ENCODE peak calls at places on chromosome 2, in nine cellular contexts. One of them, this sample, is unnamed.

GRCh38 chr2:69221960-69222751 is 164.9 kb downstream of the GFPT1 start:
- DNase-seq in prostate gland: no peak
- DNase-seq in heart right ventricle: no peak
- DNase-seq in HepG2: no peak
- DNase-seq in uterus: no peak
- DNase-seq in tibial artery: no peak
- DNase-seq in breast epithelium: no peak
- DNase-seq in WERI-Rb-1: no peak
- DNase-seq in dorsolateral prefrontal cortex: no peak
- DNase-seq in this sample: no peak

GRCh38 chr2:181904022-181904632 is 12.6 kb downstream of the ITPRID2 start:
- DNase-seq in prostate gland: no peak
- DNase-seq in WERI-Rb-1: no peak
- DNase-seq in breast epithelium: no peak
- DNase-seq in tibial artery: no peak
- DNase-seq in HepG2: peak
- DNase-seq in uterus: no peak
- DNase-seq in heart right ventricle: peak
- DNase-seq in dorsolateral prefrontal cortex: no peak
- DNase-seq in this sample: peak

GRCh38 chr2:191530618-191531017 is 147.3 kb upstream of the NABP1 start:
- DNase-seq in prostate gland: no peak
- DNase-seq in HepG2: no peak
- DNase-seq in tibial artery: no peak
- DNase-seq in WERI-Rb-1: no peak
- DNase-seq in heart right ventricle: no peak
- DNase-seq in dorsolateral prefrontal cortex: no peak
- DNase-seq in breast epithelium: no peak
- DNase-seq in uterus: no peak
- DNase-seq in this sample: no peak

GRCh38 chr2:74328074-74328473 is 15.1 kb downstream of the SLC4A5 start:
- DNase-seq in WERI-Rb-1: peak
- DNase-seq in tibial artery: no peak
- DNase-seq in dorsolateral prefrontal cortex: no peak
- DNase-seq in prostate gland: no peak
- DNase-seq in HepG2: no peak
- DNase-seq in breast epithelium: no peak
- DNase-seq in heart right ventricle: no peak
- DNase-seq in uterus: no peak
- DNase-seq in this sample: no peak

GRCh38 chr2:96809951-96810782 is 5.9 kb upstream of the CNNM3 start:
- DNase-seq in breast epithelium: no peak
- DNase-seq in WERI-Rb-1: peak
- DNase-seq in HepG2: peak
- DNase-seq in dorsolateral prefrontal cortex: no peak
- DNase-seq in tibial artery: no peak
- DNase-seq in prostate gland: no peak
- DNase-seq in uterus: no peak
- DNase-seq in heart right ventricle: no peak
- DNase-seq in this sample: no peak

GRCh38 chr2:160406591-160407392 is 86.8 kb downstream of the RBMS1 start:
- DNase-seq in tibial artery: peak
- DNase-seq in WERI-Rb-1: peak
- DNase-seq in HepG2: peak
- DNase-seq in uterus: peak
- DNase-seq in heart right ventricle: peak
- DNase-seq in breast epithelium: peak
- DNase-seq in dorsolateral prefrontal cortex: peak
- DNase-seq in prostate gland: peak
- DNase-seq in this sample: no peak

GRCh38 chr2:208213508-208214120 is 23.8 kb upstream of the C2orf80 start:
- DNase-seq in HepG2: no peak
- DNase-seq in prostate gland: no peak
- DNase-seq in heart right ventricle: no peak
- DNase-seq in breast epithelium: no peak
- DNase-seq in uterus: no peak
- DNase-seq in dorsolateral prefrontal cortex: no peak
- DNase-seq in WERI-Rb-1: no peak
- DNase-seq in tibial artery: no peak
- DNase-seq in this sample: no peak

GRCh38 chr2:41937464-41937861 is 110.4 kb upstream of the PKDCC start:
- DNase-seq in WERI-Rb-1: peak
- DNase-seq in breast epithelium: no peak
- DNase-seq in dorsolateral prefrontal cortex: no peak
- DNase-seq in prostate gland: no peak
- DNase-seq in tibial artery: no peak
- DNase-seq in uterus: no peak
- DNase-seq in HepG2: no peak
- DNase-seq in heart right ventricle: no peak
- DNase-seq in this sample: no peak

GRCh38 chr2:21165350-21165749 is 41.6 kb downstream of the TDRD15 start:
- DNase-seq in WERI-Rb-1: no peak
- DNase-seq in uterus: no peak
- DNase-seq in dorsolateral prefrontal cortex: no peak
- DNase-seq in breast epithelium: no peak
- DNase-seq in HepG2: peak
- DNase-seq in prostate gland: no peak
- DNase-seq in tibial artery: no peak
- DNase-seq in heart right ventricle: no peak
- DNase-seq in this sample: no peak

GRCh38 chr2:180000434-180000833 is 6.7 kb downstream of the CWC22 start:
- DNase-seq in prostate gland: no peak
- DNase-seq in WERI-Rb-1: no peak
- DNase-seq in tibial artery: no peak
- DNase-seq in HepG2: no peak
- DNase-seq in dorsolateral prefrontal cortex: no peak
- DNase-seq in breast epithelium: no peak
- DNase-seq in uterus: no peak
- DNase-seq in heart right ventricle: no peak
- DNase-seq in this sample: no peak

GRCh38 chr2:142100967-142101366 is 29.8 kb downstream of the LRP1B start:
- DNase-seq in uterus: no peak
- DNase-seq in WERI-Rb-1: no peak
- DNase-seq in dorsolateral prefrontal cortex: no peak
- DNase-seq in HepG2: no peak
- DNase-seq in tibial artery: no peak
- DNase-seq in breast epithelium: no peak
- DNase-seq in prostate gland: no peak
- DNase-seq in heart right ventricle: no peak
- DNase-seq in this sample: no peak

GRCh38 chr2:100321881-100322820 is at the start of gene LONRF2:
- DNase-seq in prostate gland: peak
- DNase-seq in heart right ventricle: peak
- DNase-seq in tibial artery: no peak
- DNase-seq in uterus: peak
- DNase-seq in dorsolateral prefrontal cortex: peak
- DNase-seq in breast epithelium: no peak
- DNase-seq in WERI-Rb-1: peak
- DNase-seq in HepG2: no peak
- DNase-seq in this sample: no peak

GRCh38 chr2:195395351-195395750 is 261.7 kb upstream of the SLC39A10 start:
- DNase-seq in tibial artery: no peak
- DNase-seq in uterus: no peak
- DNase-seq in breast epithelium: no peak
- DNase-seq in WERI-Rb-1: no peak
- DNase-seq in heart right ventricle: no peak
- DNase-seq in prostate gland: no peak
- DNase-seq in dorsolateral prefrontal cortex: no peak
- DNase-seq in HepG2: no peak
- DNase-seq in this sample: no peak

GRCh38 chr2:150557020-150557644 is 69.7 kb upstream of the RND3 start:
- DNase-seq in breast epithelium: no peak
- DNase-seq in heart right ventricle: no peak
- DNase-seq in dorsolateral prefrontal cortex: no peak
- DNase-seq in uterus: no peak
- DNase-seq in HepG2: no peak
- DNase-seq in prostate gland: no peak
- DNase-seq in WERI-Rb-1: no peak
- DNase-seq in tibial artery: no peak
- DNase-seq in this sample: no peak

GRCh38 chr2:37558622-37559021 is 112.8 kb downstream of the CDC42EP3 start:
- DNase-seq in uterus: no peak
- DNase-seq in HepG2: no peak
- DNase-seq in WERI-Rb-1: no peak
- DNase-seq in breast epithelium: no peak
- DNase-seq in prostate gland: no peak
- DNase-seq in heart right ventricle: no peak
- DNase-seq in tibial artery: peak
- DNase-seq in dorsolateral prefrontal cortex: no peak
- DNase-seq in this sample: no peak

GRCh38 chr2:20880221-20880771 is 57.4 kb upstream of the LDAH start:
- DNase-seq in breast epithelium: no peak
- DNase-seq in dorsolateral prefrontal cortex: no peak
- DNase-seq in heart right ventricle: no peak
- DNase-seq in HepG2: no peak
- DNase-seq in prostate gland: peak
- DNase-seq in WERI-Rb-1: no peak
- DNase-seq in uterus: no peak
- DNase-seq in tibial artery: no peak
- DNase-seq in this sample: no peak

GRCh38 chr2:231545105-231545902 is 15.1 kb upstream of the NMUR1 start:
- DNase-seq in heart right ventricle: peak
- DNase-seq in tibial artery: peak
- DNase-seq in prostate gland: no peak
- DNase-seq in uterus: no peak
- DNase-seq in HepG2: no peak
- DNase-seq in dorsolateral prefrontal cortex: no peak
- DNase-seq in WERI-Rb-1: no peak
- DNase-seq in breast epithelium: no peak
- DNase-seq in this sample: no peak

GRCh38 chr2:165573534-165574461 is 104.3 kb downstream of the CSRNP3 start:
- DNase-seq in tibial artery: peak
- DNase-seq in dorsolateral prefrontal cortex: peak
- DNase-seq in prostate gland: peak
- DNase-seq in heart right ventricle: peak
- DNase-seq in WERI-Rb-1: peak
- DNase-seq in HepG2: peak
- DNase-seq in breast epithelium: peak
- DNase-seq in uterus: peak
- DNase-seq in this sample: no peak

GRCh38 chr2:107062173-107062572 is 176.2 kb upstream of the ST6GAL2 start:
- DNase-seq in tibial artery: no peak
- DNase-seq in WERI-Rb-1: no peak
- DNase-seq in breast epithelium: no peak
- DNase-seq in HepG2: no peak
- DNase-seq in dorsolateral prefrontal cortex: no peak
- DNase-seq in heart right ventricle: peak
- DNase-seq in uterus: no peak
- DNase-seq in prostate gland: no peak
- DNase-seq in this sample: no peak

GRCh38 chr2:150939087-150939486 is 322.6 kb downstream of the RBM43 start:
- DNase-seq in heart right ventricle: no peak
- DNase-seq in prostate gland: no peak
- DNase-seq in uterus: no peak
- DNase-seq in breast epithelium: no peak
- DNase-seq in dorsolateral prefrontal cortex: no peak
- DNase-seq in WERI-Rb-1: no peak
- DNase-seq in tibial artery: no peak
- DNase-seq in HepG2: no peak
- DNase-seq in this sample: no peak

GRCh38 chr2:98541489-98541888 is 66.8 kb downstream of the COA5 start:
- DNase-seq in breast epithelium: no peak
- DNase-seq in dorsolateral prefrontal cortex: no peak
- DNase-seq in prostate gland: no peak
- DNase-seq in HepG2: no peak
- DNase-seq in heart right ventricle: no peak
- DNase-seq in uterus: no peak
- DNase-seq in tibial artery: no peak
- DNase-seq in WERI-Rb-1: no peak
- DNase-seq in this sample: no peak

GRCh38 chr2:172962824-172963223 is 112.8 kb upstream of the MAP3K20 start:
- DNase-seq in uterus: no peak
- DNase-seq in heart right ventricle: no peak
- DNase-seq in tibial artery: no peak
- DNase-seq in WERI-Rb-1: no peak
- DNase-seq in dorsolateral prefrontal cortex: no peak
- DNase-seq in HepG2: no peak
- DNase-seq in prostate gland: no peak
- DNase-seq in breast epithelium: no peak
- DNase-seq in this sample: no peak
- H3K27ac ChIP-seq in uterus: no peak
- H3K27ac ChIP-seq in heart right ventricle: no peak
- H3K27ac ChIP-seq in tibial artery: no peak
- H3K27ac ChIP-seq in WERI-Rb-1: no peak
- H3K27ac ChIP-seq in dorsolateral prefrontal cortex: no peak
- H3K27ac ChIP-seq in HepG2: no peak
- H3K27ac ChIP-seq in prostate gland: no peak
- H3K27ac ChIP-seq in breast epithelium: no peak
- H3K27ac ChIP-seq in this sample: no peak

GRCh38 chr2:199085201-199085750 is 372.5 kb downstream of the SATB2 start:
- DNase-seq in tibial artery: no peak
- DNase-seq in uterus: no peak
- DNase-seq in WERI-Rb-1: no peak
- DNase-seq in heart right ventricle: no peak
- DNase-seq in prostate gland: no peak
- DNase-seq in dorsolateral prefrontal cortex: no peak
- DNase-seq in HepG2: no peak
- DNase-seq in breast epithelium: no peak
- DNase-seq in this sample: no peak
- H3K27ac ChIP-seq in tibial artery: no peak
- H3K27ac ChIP-seq in uterus: no peak
- H3K27ac ChIP-seq in WERI-Rb-1: no peak
- H3K27ac ChIP-seq in heart right ventricle: no peak
- H3K27ac ChIP-seq in prostate gland: no peak
- H3K27ac ChIP-seq in dorsolateral prefrontal cortex: no peak
- H3K27ac ChIP-seq in HepG2: no peak
- H3K27ac ChIP-seq in breast epithelium: no peak
- H3K27ac ChIP-seq in this sample: no peak

GRCh38 chr2:144370937-144371584 is 148.9 kb downstream of the ZEB2 start:
- DNase-seq in prostate gland: no peak
- DNase-seq in HepG2: peak
- DNase-seq in WERI-Rb-1: no peak
- DNase-seq in heart right ventricle: no peak
- DNase-seq in dorsolateral prefrontal cortex: no peak
- DNase-seq in breast epithelium: no peak
- DNase-seq in uterus: no peak
- DNase-seq in tibial artery: no peak
- DNase-seq in this sample: no peak
- H3K27ac ChIP-seq in prostate gland: no peak
- H3K27ac ChIP-seq in HepG2: no peak
- H3K27ac ChIP-seq in WERI-Rb-1: no peak
- H3K27ac ChIP-seq in heart right ventricle: no peak
- H3K27ac ChIP-seq in dorsolateral prefrontal cortex: no peak
- H3K27ac ChIP-seq in breast epithelium: no peak
- H3K27ac ChIP-seq in uterus: no peak
- H3K27ac ChIP-seq in tibial artery: no peak
- H3K27ac ChIP-seq in this sample: no peak

DNA sequence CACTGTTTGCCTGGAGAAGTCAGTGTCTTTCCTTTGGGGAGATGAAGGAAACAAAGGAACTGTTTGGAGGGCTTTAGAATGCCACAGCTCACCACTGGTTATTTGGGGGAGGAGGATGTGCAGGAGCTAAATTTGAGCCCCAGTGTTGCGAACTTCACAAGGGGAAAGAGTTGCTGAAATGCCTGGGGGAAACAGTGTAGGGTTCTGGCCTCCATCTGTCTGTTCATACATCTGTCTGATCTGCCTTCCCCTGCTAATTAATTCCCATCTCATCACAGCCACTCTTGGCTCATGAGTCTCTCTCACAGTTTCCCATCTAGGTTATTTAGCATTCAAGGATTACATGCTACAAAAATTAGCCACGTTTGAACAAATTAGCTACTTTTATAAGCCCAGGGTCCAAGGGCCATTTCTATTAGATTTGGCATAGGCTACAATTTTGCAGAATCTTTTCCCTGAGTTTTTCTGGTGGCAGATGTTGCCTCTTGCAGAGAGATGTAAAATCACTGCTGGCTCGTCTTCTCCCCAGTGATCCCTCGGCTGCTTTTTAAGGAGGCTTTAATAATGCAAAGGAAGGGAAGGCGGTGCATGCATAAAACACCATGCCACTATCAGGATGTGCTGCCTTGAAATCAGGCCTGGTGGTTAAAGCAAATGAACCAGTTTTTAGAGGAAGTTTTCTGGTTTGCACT is 35.1 kb downstream of the ADD2 start:
- DNase-seq in prostate gland: no peak
- DNase-seq in dorsolateral prefrontal cortex: no peak
- DNase-seq in tibial artery: no peak
- DNase-seq in breast epithelium: no peak
- DNase-seq in HepG2: no peak
- DNase-seq in WERI-Rb-1: no peak
- DNase-seq in uterus: no peak
- DNase-seq in heart right ventricle: no peak
- DNase-seq in this sample: no peak
- H3K27ac ChIP-seq in prostate gland: no peak
- H3K27ac ChIP-seq in dorsolateral prefrontal cortex: peak
- H3K27ac ChIP-seq in tibial artery: no peak
- H3K27ac ChIP-seq in breast epithelium: no peak
- H3K27ac ChIP-seq in HepG2: no peak
- H3K27ac ChIP-seq in WERI-Rb-1: no peak
- H3K27ac ChIP-seq in uterus: no peak
- H3K27ac ChIP-seq in heart right ventricle: no peak
- H3K27ac ChIP-seq in this sample: no peak